ENCODE peak calls at places on chromosomes 16 and 17, in five cellular contexts. One of them, this sample, is unnamed.

GRCh38 chr16:69725480-69726312 is 664 bp downstream of the NQO1 start:
- DNase-seq in activated T-cell treated with anti-CD3 and anti-CD28 coated beads for 24 hours: no peak
- DNase-seq in activated T-helper 2 cell treated with anti-CD3 and anti-CD28 coated beads, Interferon-gamma antibody, Interleukin-2, Interleukin-4, amounts not matched to agents 10 μg/mL and 5 μg/mL and 100 μg/mL, durations not matched to agents 14 hours and 24 hours and 36 hours: no peak
- DNase-seq in neuronal stem cell: no peak
- DNase-seq in activated T-helper 1 cell treated with anti-CD3 and anti-CD28 coated beads, Interleukin-2, amount 50 U/mL, for 16 hours: no peak
- DNase-seq in this sample: no peak

GRCh38 chr17:80870401-80870800 is 121.2 kb upstream of the CHMP6 start:
- DNase-seq in neuronal stem cell: no peak
- DNase-seq in activated T-helper 1 cell treated with anti-CD3 and anti-CD28 coated beads, Interleukin-2, amount 50 U/mL, for 16 hours: no peak
- DNase-seq in activated T-helper 2 cell treated with anti-CD3 and anti-CD28 coated beads, Interferon-gamma antibody, Interleukin-2, Interleukin-4, amounts not matched to agents 10 μg/mL and 5 μg/mL and 100 μg/mL, durations not matched to agents 14 hours and 24 hours and 36 hours: no peak
- DNase-seq in activated T-cell treated with anti-CD3 and anti-CD28 coated beads for 24 hours: no peak
- DNase-seq in this sample: no peak

GRCh38 chr16:55543470-55543869 is 23.0 kb upstream of the CAPNS2 start:
- DNase-seq in activated T-cell treated with anti-CD3 and anti-CD28 coated beads for 24 hours: no peak
- DNase-seq in activated T-helper 1 cell treated with anti-CD3 and anti-CD28 coated beads, Interleukin-2, amount 50 U/mL, for 16 hours: no peak
- DNase-seq in neuronal stem cell: no peak
- DNase-seq in activated T-helper 2 cell treated with anti-CD3 and anti-CD28 coated beads, Interferon-gamma antibody, Interleukin-2, Interleukin-4, amounts not matched to agents 10 μg/mL and 5 μg/mL and 100 μg/mL, durations not matched to agents 14 hours and 24 hours and 36 hours: no peak
- DNase-seq in this sample: no peak

GRCh38 chr16:84532299-84532724 is 27.9 kb upstream of the MEAK7 start:
- DNase-seq in activated T-helper 2 cell treated with anti-CD3 and anti-CD28 coated beads, Interferon-gamma antibody, Interleukin-2, Interleukin-4, amounts not matched to agents 10 μg/mL and 5 μg/mL and 100 μg/mL, durations not matched to agents 14 hours and 24 hours and 36 hours: no peak
- DNase-seq in neuronal stem cell: peak
- DNase-seq in activated T-helper 1 cell treated with anti-CD3 and anti-CD28 coated beads, Interleukin-2, amount 50 U/mL, for 16 hours: no peak
- DNase-seq in activated T-cell treated with anti-CD3 and anti-CD28 coated beads for 24 hours: no peak
- DNase-seq in this sample: no peak

GRCh38 chr17:34465756-34466155 is 102.7 kb upstream of the CCL1 start:
- DNase-seq in activated T-cell treated with anti-CD3 and anti-CD28 coated beads for 24 hours: no peak
- DNase-seq in activated T-helper 2 cell treated with anti-CD3 and anti-CD28 coated beads, Interferon-gamma antibody, Interleukin-2, Interleukin-4, amounts not matched to agents 10 μg/mL and 5 μg/mL and 100 μg/mL, durations not matched to agents 14 hours and 24 hours and 36 hours: no peak
- DNase-seq in neuronal stem cell: no peak
- DNase-seq in activated T-helper 1 cell treated with anti-CD3 and anti-CD28 coated beads, Interleukin-2, amount 50 U/mL, for 16 hours: no peak
- DNase-seq in this sample: no peak

GRCh38 chr16:58348986-58349385 is 43.3 kb upstream of the GINS3 start:
- DNase-seq in activated T-helper 2 cell treated with anti-CD3 and anti-CD28 coated beads, Interferon-gamma antibody, Interleukin-2, Interleukin-4, amounts not matched to agents 10 μg/mL and 5 μg/mL and 100 μg/mL, durations not matched to agents 14 hours and 24 hours and 36 hours: no peak
- DNase-seq in activated T-helper 1 cell treated with anti-CD3 and anti-CD28 coated beads, Interleukin-2, amount 50 U/mL, for 16 hours: no peak
- DNase-seq in neuronal stem cell: no peak
- DNase-seq in activated T-cell treated with anti-CD3 and anti-CD28 coated beads for 24 hours: no peak
- DNase-seq in this sample: no peak

GRCh38 chr16:48112603-48113400 is 43.0 kb downstream of the ABCC12 start:
- DNase-seq in activated T-cell treated with anti-CD3 and anti-CD28 coated beads for 24 hours: no peak
- DNase-seq in neuronal stem cell: no peak
- DNase-seq in activated T-helper 1 cell treated with anti-CD3 and anti-CD28 coated beads, Interleukin-2, amount 50 U/mL, for 16 hours: no peak
- DNase-seq in activated T-helper 2 cell treated with anti-CD3 and anti-CD28 coated beads, Interferon-gamma antibody, Interleukin-2, Interleukin-4, amounts not matched to agents 10 μg/mL and 5 μg/mL and 100 μg/mL, durations not matched to agents 14 hours and 24 hours and 36 hours: no peak
- DNase-seq in this sample: no peak

GRCh38 chr17:78838574-78839005 is 2.0 kb downstream of the USP36 start:
- DNase-seq in neuronal stem cell: no peak
- DNase-seq in activated T-helper 1 cell treated with anti-CD3 and anti-CD28 coated beads, Interleukin-2, amount 50 U/mL, for 16 hours: no peak
- DNase-seq in activated T-helper 2 cell treated with anti-CD3 and anti-CD28 coated beads, Interferon-gamma antibody, Interleukin-2, Interleukin-4, amounts not matched to agents 10 μg/mL and 5 μg/mL and 100 μg/mL, durations not matched to agents 14 hours and 24 hours and 36 hours: no peak
- DNase-seq in activated T-cell treated with anti-CD3 and anti-CD28 coated beads for 24 hours: no peak
- DNase-seq in this sample: no peak

GRCh38 chr17:75124819-75125162 is 6.8 kb downstream of the NT5C start:
- DNase-seq in activated T-helper 1 cell treated with anti-CD3 and anti-CD28 coated beads, Interleukin-2, amount 50 U/mL, for 16 hours: no peak
- DNase-seq in neuronal stem cell: no peak
- DNase-seq in activated T-cell treated with anti-CD3 and anti-CD28 coated beads for 24 hours: no peak
- DNase-seq in activated T-helper 2 cell treated with anti-CD3 and anti-CD28 coated beads, Interferon-gamma antibody, Interleukin-2, Interleukin-4, amounts not matched to agents 10 μg/mL and 5 μg/mL and 100 μg/mL, durations not matched to agents 14 hours and 24 hours and 36 hours: no peak
- DNase-seq in this sample: no peak

GRCh38 chr17:46056800-46057304 is 57.8 kb downstream of the STH start:
- DNase-seq in activated T-cell treated with anti-CD3 and anti-CD28 coated beads for 24 hours: no peak
- DNase-seq in neuronal stem cell: no peak
- DNase-seq in activated T-helper 1 cell treated with anti-CD3 and anti-CD28 coated beads, Interleukin-2, amount 50 U/mL, for 16 hours: no peak
- DNase-seq in activated T-helper 2 cell treated with anti-CD3 and anti-CD28 coated beads, Interferon-gamma antibody, Interleukin-2, Interleukin-4, amounts not matched to agents 10 μg/mL and 5 μg/mL and 100 μg/mL, durations not matched to agents 14 hours and 24 hours and 36 hours: no peak
- DNase-seq in this sample: no peak

GRCh38 chr16:1532081-1532760 is 1.2 kb upstream of the TMEM204 start:
- DNase-seq in activated T-helper 1 cell treated with anti-CD3 and anti-CD28 coated beads, Interleukin-2, amount 50 U/mL, for 16 hours: no peak
- DNase-seq in neuronal stem cell: no peak
- DNase-seq in activated T-helper 2 cell treated with anti-CD3 and anti-CD28 coated beads, Interferon-gamma antibody, Interleukin-2, Interleukin-4, amounts not matched to agents 10 μg/mL and 5 μg/mL and 100 μg/mL, durations not matched to agents 14 hours and 24 hours and 36 hours: no peak
- DNase-seq in activated T-cell treated with anti-CD3 and anti-CD28 coated beads for 24 hours: no peak
- DNase-seq in this sample: no peak

GRCh38 chr17:1776328-1776727 is 14.5 kb downstream of the SERPINF1 start:
- DNase-seq in activated T-helper 2 cell treated with anti-CD3 and anti-CD28 coated beads, Interferon-gamma antibody, Interleukin-2, Interleukin-4, amounts not matched to agents 10 μg/mL and 5 μg/mL and 100 μg/mL, durations not matched to agents 14 hours and 24 hours and 36 hours: no peak
- DNase-seq in activated T-cell treated with anti-CD3 and anti-CD28 coated beads for 24 hours: no peak
- DNase-seq in activated T-helper 1 cell treated with anti-CD3 and anti-CD28 coated beads, Interleukin-2, amount 50 U/mL, for 16 hours: no peak
- DNase-seq in neuronal stem cell: no peak
- DNase-seq in this sample: no peak

GRCh38 chr16:23082161-23082788 is 67.0 kb downstream of the USP31 start:
- DNase-seq in activated T-helper 1 cell treated with anti-CD3 and anti-CD28 coated beads, Interleukin-2, amount 50 U/mL, for 16 hours: no peak
- DNase-seq in activated T-helper 2 cell treated with anti-CD3 and anti-CD28 coated beads, Interferon-gamma antibody, Interleukin-2, Interleukin-4, amounts not matched to agents 10 μg/mL and 5 μg/mL and 100 μg/mL, durations not matched to agents 14 hours and 24 hours and 36 hours: no peak
- DNase-seq in activated T-cell treated with anti-CD3 and anti-CD28 coated beads for 24 hours: no peak
- DNase-seq in neuronal stem cell: no peak
- DNase-seq in this sample: no peak

GRCh38 chr16:7236824-7237410 is 95.7 kb upstream of the RBFOX1 start:
- DNase-seq in neuronal stem cell: no peak
- DNase-seq in activated T-cell treated with anti-CD3 and anti-CD28 coated beads for 24 hours: no peak
- DNase-seq in activated T-helper 2 cell treated with anti-CD3 and anti-CD28 coated beads, Interferon-gamma antibody, Interleukin-2, Interleukin-4, amounts not matched to agents 10 μg/mL and 5 μg/mL and 100 μg/mL, durations not matched to agents 14 hours and 24 hours and 36 hours: no peak
- DNase-seq in activated T-helper 1 cell treated with anti-CD3 and anti-CD28 coated beads, Interleukin-2, amount 50 U/mL, for 16 hours: no peak
- DNase-seq in this sample: no peak

GRCh38 chr17:9907883-9908648 is 3.0 kb upstream of the RCVRN start:
- DNase-seq in activated T-cell treated with anti-CD3 and anti-CD28 coated beads for 24 hours: no peak
- DNase-seq in activated T-helper 1 cell treated with anti-CD3 and anti-CD28 coated beads, Interleukin-2, amount 50 U/mL, for 16 hours: no peak
- DNase-seq in activated T-helper 2 cell treated with anti-CD3 and anti-CD28 coated beads, Interferon-gamma antibody, Interleukin-2, Interleukin-4, amounts not matched to agents 10 μg/mL and 5 μg/mL and 100 μg/mL, durations not matched to agents 14 hours and 24 hours and 36 hours: no peak
- DNase-seq in neuronal stem cell: no peak
- DNase-seq in this sample: no peak

GRCh38 chr17:35376245-35376644 is 2.8 kb upstream of the SLFN11 start:
- DNase-seq in neuronal stem cell: no peak
- DNase-seq in activated T-helper 2 cell treated with anti-CD3 and anti-CD28 coated beads, Interferon-gamma antibody, Interleukin-2, Interleukin-4, amounts not matched to agents 10 μg/mL and 5 μg/mL and 100 μg/mL, durations not matched to agents 14 hours and 24 hours and 36 hours: no peak
- DNase-seq in activated T-helper 1 cell treated with anti-CD3 and anti-CD28 coated beads, Interleukin-2, amount 50 U/mL, for 16 hours: no peak
- DNase-seq in activated T-cell treated with anti-CD3 and anti-CD28 coated beads for 24 hours: no peak
- DNase-seq in this sample: no peak

GRCh38 chr16:84885024-84885910 is 65.5 kb downstream of the CRISPLD2 start:
- DNase-seq in activated T-helper 1 cell treated with anti-CD3 and anti-CD28 coated beads, Interleukin-2, amount 50 U/mL, for 16 hours: no peak
- DNase-seq in activated T-cell treated with anti-CD3 and anti-CD28 coated beads for 24 hours: no peak
- DNase-seq in neuronal stem cell: peak
- DNase-seq in activated T-helper 2 cell treated with anti-CD3 and anti-CD28 coated beads, Interferon-gamma antibody, Interleukin-2, Interleukin-4, amounts not matched to agents 10 μg/mL and 5 μg/mL and 100 μg/mL, durations not matched to agents 14 hours and 24 hours and 36 hours: no peak
- DNase-seq in this sample: no peak

GRCh38 chr16:13298676-13299075 is 397.3 kb downstream of the SHISA9 start:
- DNase-seq in neuronal stem cell: no peak
- DNase-seq in activated T-helper 1 cell treated with anti-CD3 and anti-CD28 coated beads, Interleukin-2, amount 50 U/mL, for 16 hours: no peak
- DNase-seq in activated T-cell treated with anti-CD3 and anti-CD28 coated beads for 24 hours: no peak
- DNase-seq in activated T-helper 2 cell treated with anti-CD3 and anti-CD28 coated beads, Interferon-gamma antibody, Interleukin-2, Interleukin-4, amounts not matched to agents 10 μg/mL and 5 μg/mL and 100 μg/mL, durations not matched to agents 14 hours and 24 hours and 36 hours: no peak
- DNase-seq in this sample: no peak

GRCh38 chr16:57534881-57535658 is 1.3 kb downstream of the CCDC102A start:
- DNase-seq in activated T-cell treated with anti-CD3 and anti-CD28 coated beads for 24 hours: no peak
- DNase-seq in neuronal stem cell: no peak
- DNase-seq in activated T-helper 2 cell treated with anti-CD3 and anti-CD28 coated beads, Interferon-gamma antibody, Interleukin-2, Interleukin-4, amounts not matched to agents 10 μg/mL and 5 μg/mL and 100 μg/mL, durations not matched to agents 14 hours and 24 hours and 36 hours: no peak
- DNase-seq in activated T-helper 1 cell treated with anti-CD3 and anti-CD28 coated beads, Interleukin-2, amount 50 U/mL, for 16 hours: no peak
- DNase-seq in this sample: no peak

GRCh38 chr16:78761427-78761826 is 662.0 kb downstream of the WWOX start:
- DNase-seq in activated T-cell treated with anti-CD3 and anti-CD28 coated beads for 24 hours: no peak
- DNase-seq in activated T-helper 1 cell treated with anti-CD3 and anti-CD28 coated beads, Interleukin-2, amount 50 U/mL, for 16 hours: no peak
- DNase-seq in neuronal stem cell: peak
- DNase-seq in activated T-helper 2 cell treated with anti-CD3 and anti-CD28 coated beads, Interferon-gamma antibody, Interleukin-2, Interleukin-4, amounts not matched to agents 10 μg/mL and 5 μg/mL and 100 μg/mL, durations not matched to agents 14 hours and 24 hours and 36 hours: no peak
- DNase-seq in this sample: peak

GRCh38 chr16:77304883-77305282 is 105.7 kb downstream of the SYCE1L start:
- DNase-seq in activated T-helper 2 cell treated with anti-CD3 and anti-CD28 coated beads, Interferon-gamma antibody, Interleukin-2, Interleukin-4, amounts not matched to agents 10 μg/mL and 5 μg/mL and 100 μg/mL, durations not matched to agents 14 hours and 24 hours and 36 hours: no peak
- DNase-seq in activated T-helper 1 cell treated with anti-CD3 and anti-CD28 coated beads, Interleukin-2, amount 50 U/mL, for 16 hours: no peak
- DNase-seq in neuronal stem cell: no peak
- DNase-seq in activated T-cell treated with anti-CD3 and anti-CD28 coated beads for 24 hours: no peak
- DNase-seq in this sample: no peak

GRCh38 chr16:77790964-77791363 is 2.6 kb downstream of the VAT1L start:
- DNase-seq in activated T-cell treated with anti-CD3 and anti-CD28 coated beads for 24 hours: no peak
- DNase-seq in neuronal stem cell: no peak
- DNase-seq in activated T-helper 1 cell treated with anti-CD3 and anti-CD28 coated beads, Interleukin-2, amount 50 U/mL, for 16 hours: no peak
- DNase-seq in activated T-helper 2 cell treated with anti-CD3 and anti-CD28 coated beads, Interferon-gamma antibody, Interleukin-2, Interleukin-4, amounts not matched to agents 10 μg/mL and 5 μg/mL and 100 μg/mL, durations not matched to agents 14 hours and 24 hours and 36 hours: no peak
- DNase-seq in this sample: no peak

GRCh38 chr16:65394306-65394705 is 272.4 kb upstream of the CDH11 start:
- DNase-seq in neuronal stem cell: no peak
- DNase-seq in activated T-cell treated with anti-CD3 and anti-CD28 coated beads for 24 hours: no peak
- DNase-seq in activated T-helper 1 cell treated with anti-CD3 and anti-CD28 coated beads, Interleukin-2, amount 50 U/mL, for 16 hours: no peak
- DNase-seq in activated T-helper 2 cell treated with anti-CD3 and anti-CD28 coated beads, Interferon-gamma antibody, Interleukin-2, Interleukin-4, amounts not matched to agents 10 μg/mL and 5 μg/mL and 100 μg/mL, durations not matched to agents 14 hours and 24 hours and 36 hours: no peak
- DNase-seq in this sample: no peak

GRCh38 chr17:63714550-63715277 is 14.8 kb upstream of the LIMD2 start:
- DNase-seq in activated T-helper 2 cell treated with anti-CD3 and anti-CD28 coated beads, Interferon-gamma antibody, Interleukin-2, Interleukin-4, amounts not matched to agents 10 μg/mL and 5 μg/mL and 100 μg/mL, durations not matched to agents 14 hours and 24 hours and 36 hours: no peak
- DNase-seq in activated T-helper 1 cell treated with anti-CD3 and anti-CD28 coated beads, Interleukin-2, amount 50 U/mL, for 16 hours: no peak
- DNase-seq in activated T-cell treated with anti-CD3 and anti-CD28 coated beads for 24 hours: no peak
- DNase-seq in neuronal stem cell: no peak
- DNase-seq in this sample: no peak

GRCh38 chr17:41254861-41255260 is 323 bp upstream of the KRTAP9-9 start:
- DNase-seq in activated T-helper 2 cell treated with anti-CD3 and anti-CD28 coated beads, Interferon-gamma antibody, Interleukin-2, Interleukin-4, amounts not matched to agents 10 μg/mL and 5 μg/mL and 100 μg/mL, durations not matched to agents 14 hours and 24 hours and 36 hours: no peak
- DNase-seq in activated T-cell treated with anti-CD3 and anti-CD28 coated beads for 24 hours: no peak
- DNase-seq in neuronal stem cell: no peak
- DNase-seq in activated T-helper 1 cell treated with anti-CD3 and anti-CD28 coated beads, Interleukin-2, amount 50 U/mL, for 16 hours: no peak
- DNase-seq in this sample: no peak

GRCh38 chr17:2450016-2450650 is 49.3 kb upstream of the MNT start:
- DNase-seq in activated T-helper 1 cell treated with anti-CD3 and anti-CD28 coated beads, Interleukin-2, amount 50 U/mL, for 16 hours: no peak
- DNase-seq in neuronal stem cell: no peak
- DNase-seq in activated T-cell treated with anti-CD3 and anti-CD28 coated beads for 24 hours: no peak
- DNase-seq in activated T-helper 2 cell treated with anti-CD3 and anti-CD28 coated beads, Interferon-gamma antibody, Interleukin-2, Interleukin-4, amounts not matched to agents 10 μg/mL and 5 μg/mL and 100 μg/mL, durations not matched to agents 14 hours and 24 hours and 36 hours: no peak
- DNase-seq in this sample: no peak

GRCh38 chr17:18041776-18042175 is 2.6 kb downstream of the GID4 start:
- DNase-seq in activated T-cell treated with anti-CD3 and anti-CD28 coated beads for 24 hours: no peak
- DNase-seq in activated T-helper 2 cell treated with anti-CD3 and anti-CD28 coated beads, Interferon-gamma antibody, Interleukin-2, Interleukin-4, amounts not matched to agents 10 μg/mL and 5 μg/mL and 100 μg/mL, durations not matched to agents 14 hours and 24 hours and 36 hours: no peak
- DNase-seq in neuronal stem cell: no peak
- DNase-seq in activated T-helper 1 cell treated with anti-CD3 and anti-CD28 coated beads, Interleukin-2, amount 50 U/mL, for 16 hours: no peak
- DNase-seq in this sample: no peak

GRCh38 chr17:6713130-6713917 is at the start of gene SLC13A5:
- DNase-seq in neuronal stem cell: peak
- DNase-seq in activated T-helper 2 cell treated with anti-CD3 and anti-CD28 coated beads, Interferon-gamma antibody, Interleukin-2, Interleukin-4, amounts not matched to agents 10 μg/mL and 5 μg/mL and 100 μg/mL, durations not matched to agents 14 hours and 24 hours and 36 hours: no peak
- DNase-seq in activated T-cell treated with anti-CD3 and anti-CD28 coated beads for 24 hours: no peak
- DNase-seq in activated T-helper 1 cell treated with anti-CD3 and anti-CD28 coated beads, Interleukin-2, amount 50 U/mL, for 16 hours: no peak
- DNase-seq in this sample: no peak

GRCh38 chr16:69132424-69133252 is at the start of the genes CHTF8 and UTP4:
- DNase-seq in neuronal stem cell: peak
- DNase-seq in activated T-helper 2 cell treated with anti-CD3 and anti-CD28 coated beads, Interferon-gamma antibody, Interleukin-2, Interleukin-4, amounts not matched to agents 10 μg/mL and 5 μg/mL and 100 μg/mL, durations not matched to agents 14 hours and 24 hours and 36 hours: peak
- DNase-seq in activated T-helper 1 cell treated with anti-CD3 and anti-CD28 coated beads, Interleukin-2, amount 50 U/mL, for 16 hours: peak
- DNase-seq in activated T-cell treated with anti-CD3 and anti-CD28 coated beads for 24 hours: peak
- DNase-seq in this sample: peak

GRCh38 chr16:2985457-2985856 is 5.2 kb upstream of the PKMYT1 start:
- DNase-seq in activated T-helper 1 cell treated with anti-CD3 and anti-CD28 coated beads, Interleukin-2, amount 50 U/mL, for 16 hours: no peak
- DNase-seq in activated T-helper 2 cell treated with anti-CD3 and anti-CD28 coated beads, Interferon-gamma antibody, Interleukin-2, Interleukin-4, amounts not matched to agents 10 μg/mL and 5 μg/mL and 100 μg/mL, durations not matched to agents 14 hours and 24 hours and 36 hours: no peak
- DNase-seq in activated T-cell treated with anti-CD3 and anti-CD28 coated beads for 24 hours: no peak
- DNase-seq in neuronal stem cell: no peak
- DNase-seq in this sample: no peak

GRCh38 chr16:49598386-49599170 is 225.0 kb downstream of the C16orf78 start:
- DNase-seq in activated T-helper 2 cell treated with anti-CD3 and anti-CD28 coated beads, Interferon-gamma antibody, Interleukin-2, Interleukin-4, amounts not matched to agents 10 μg/mL and 5 μg/mL and 100 μg/mL, durations not matched to agents 14 hours and 24 hours and 36 hours: no peak
- DNase-seq in activated T-helper 1 cell treated with anti-CD3 and anti-CD28 coated beads, Interleukin-2, amount 50 U/mL, for 16 hours: no peak
- DNase-seq in neuronal stem cell: no peak
- DNase-seq in activated T-cell treated with anti-CD3 and anti-CD28 coated beads for 24 hours: no peak
- DNase-seq in this sample: no peak

This sample was measured in stimulated activated CD8-positive, alpha-beta memory T cell treated with anti-CD3 and anti-CD28 coated beads, Interleukin-4, amount 100 ng/mL, for 24 hours.